ENCODE peak calls at places on chromosomes 3 and 15, in five cellular contexts. O is activated CD8-positive, alpha-beta T cell treated with anti-CD3 and anti-CD28 coated beads, Interleukin-2, amount 10 ng/mL, durations not matched to agents 7 days and 5 days; R is omental fat pad; E is T-helper 17 cell; Q is CD4-positive, CD25-positive, alpha-beta regulatory T cell. F is an unnamed sample.
A peak's percentile ranks its signal among the peaks of the same experiment; 100 is the strongest.

GRCh38 chr3:4986175-4986610 is 7.0 kb downstream of the BHLHE40 start:
- ATAC-seq in E (no peak), Q (no peak), O (no peak), R (peak; percentile 5), F (peak; percentile 16)

GRCh38 chr3:46865034-46865507 is 1.8 kb upstream of the MYL3 start:
- ATAC-seq in O (no peak), E (no peak), R (no peak), Q (no peak), F (no peak)

GRCh38 chr3:38644662-38645053 is 4.8 kb downstream of the SCN5A start:
- ATAC-seq in R (no peak), E (no peak), O (no peak), Q (no peak), F (no peak)

GRCh38 chr15:31867536-31868442 is 162.5 kb upstream of the CHRNA7 start:
- ATAC-seq in R (no peak), O (peak; percentile 32), E (no peak), Q (no peak), F (no peak)

GRCh38 chr15:45417303-45417950 is 39.1 kb upstream of the GATM start:
- ATAC-seq in O (no peak), R (no peak), Q (no peak), E (no peak), F (no peak)

GRCh38 chr3:141280690-141281089 is 49.1 kb downstream of the PXYLP1 start:
- ATAC-seq in O (no peak), E (no peak), R (no peak), Q (no peak), F (no peak)

GRCh38 chr3:184295771-184296170 is 3.3 kb upstream of the PSMD2 start:
- ATAC-seq in R (no peak), O (no peak), E (no peak), Q (no peak), F (no peak)

GRCh38 chr3:196220587-196220986 is 4.3 kb downstream of the SLC51A start:
- ATAC-seq in R (no peak), O (no peak), E (no peak), Q (no peak), F (peak; percentile 65)

GRCh38 chr3:9224490-9224889 is 25.0 kb downstream of the SRGAP3 start:
- ATAC-seq in R (no peak), Q (no peak), O (peak; percentile 35), E (no peak), F (no peak)

GRCh38 chr15:89551502-89551901 is 23.8 kb upstream of the TICRR start:
- ATAC-seq in O (no peak), Q (no peak), R (no peak), E (no peak), F (peak; percentile 60)

GRCh38 chr15:40441736-40442531 is 1.2 kb downstream of the BAHD1 start:
- ATAC-seq in O (peak; percentile 3), E (no peak), Q (no peak), R (no peak), F (no peak)

GRCh38 chr3:129429597-129429996 is 1.2 kb upstream of the EFCAB12 start:
- ATAC-seq in Q (no peak), R (no peak), O (peak; percentile 34), E (no peak), F (no peak)

GRCh38 chr3:16318216-16318615 is 53.2 kb downstream of the OXNAD1 start:
- ATAC-seq in E (no peak), R (peak; percentile 59), Q (no peak), O (no peak), F (no peak)

GRCh38 chr3:158420654-158421396 is 150.2 kb upstream of the MLF1 start:
- ATAC-seq in R (no peak), O (no peak), E (no peak), Q (no peak), F (peak; percentile 97)

GRCh38 chr3:177448987-177449975 is 252.0 kb upstream of the TBL1XR1 start:
- ATAC-seq in Q (peak; percentile 69), O (no peak), R (no peak), E (peak; percentile 72), F (peak; percentile 84)

GRCh38 chr15:31501536-31502157 is 175.0 kb downstream of the KLF13 start:
- ATAC-seq in O (no peak), Q (no peak), E (no peak), R (no peak), F (no peak)

GRCh38 chr15:85533949-85534543 is 153.6 kb downstream of the AKAP13 start:
- ATAC-seq in Q (peak; percentile 80), R (no peak), E (peak; percentile 93), O (peak; percentile 95), F (peak; percentile 63)

GRCh38 chr3:68986496-68987208 is 26.8 kb downstream of the EOGT start:
- ATAC-seq in E (no peak), Q (no peak), R (no peak), O (no peak), F (no peak)

GRCh38 chr3:138587374-138587773 is 6.7 kb downstream of the CEP70 start:
- ATAC-seq in Q (no peak), E (no peak), R (no peak), O (no peak), F (no peak)

GRCh38 chr3:150594150-150594549 is 9.0 kb upstream of the SELENOT start:
- ATAC-seq in O (no peak), Q (no peak), E (no peak), R (no peak), F (no peak)

GRCh38 chr3:28253040-28253715 is 11.8 kb downstream of the CMC1 start:
- ATAC-seq in R (no peak), Q (no peak), O (no peak), E (no peak), F (no peak)

GRCh38 chr15:43329222-43329959 is 982 bp downstream of the LCMT2 start:
- ATAC-seq in O (no peak), R (no peak), Q (no peak), E (no peak), F (no peak)

GRCh38 chr3:123773681-123774431 is 110.3 kb downstream of the MYLK start:
- ATAC-seq in Q (no peak), E (no peak), O (no peak), R (no peak), F (no peak)

GRCh38 chr15:100650685-100651084 is 48.3 kb downstream of the ASB7 start:
- ATAC-seq in O (no peak), E (no peak), Q (no peak), R (no peak), F (no peak)

GRCh38 chr15:63310646-63311045 is 33.2 kb downstream of the APH1B start:
- ATAC-seq in E (no peak), Q (no peak), O (no peak), R (no peak), F (no peak)

GRCh38 chr15:45285413-45285812 is 33.4 kb downstream of the SLC28A2 start:
- ATAC-seq in O (no peak), E (no peak), Q (no peak), R (no peak), F (no peak)

GRCh38 chr3:152278674-152279427 is 10.1 kb downstream of the MBNL1 start:
- ATAC-seq in E (peak; percentile 14), O (peak; percentile 19), Q (no peak), R (no peak), F (no peak)

GRCh38 chr3:127196466-127197299 is 3.8 kb downstream of the PRR23E start:
- ATAC-seq in E (no peak), Q (no peak), O (no peak), R (no peak), F (no peak)

GRCh38 chr3:150334974-150335373 is 73.1 kb upstream of the TSC22D2 start:
- ATAC-seq in R (no peak), E (no peak), O (no peak), Q (no peak), F (no peak)